ENCODE peak calls at places on chromosomes 1 and 21, in seven cellular contexts. One of them, this sample, is unnamed.

GRCh38 chr1:156874572-156874971 is 13.9 kb downstream of the NTRK1 start:
- DNase-seq in anterior cingulate cortex: no peak
- DNase-seq in GM19239: no peak
- DNase-seq in A172: no peak
- DNase-seq in amniotic stem cell: no peak
- DNase-seq in activated B cell treated with CpG ODN at 0.5 μM for 24 hours: no peak
- DNase-seq in endothelial cell of umbilical vein: no peak
- DNase-seq in this sample: no peak

GRCh38 chr1:36352141-36352909 is 28.9 kb upstream of the EVA1B start:
- DNase-seq in anterior cingulate cortex: no peak
- DNase-seq in A172: peak; percentile 73
- DNase-seq in GM19239: no peak
- DNase-seq in amniotic stem cell: no peak
- DNase-seq in endothelial cell of umbilical vein: peak; percentile 68
- DNase-seq in activated B cell treated with CpG ODN at 0.5 μM for 24 hours: no peak
- DNase-seq in this sample: no peak

GRCh38 chr1:8239306-8240023 is 78.4 kb upstream of the SLC45A1 start:
- DNase-seq in anterior cingulate cortex: no peak
- DNase-seq in activated B cell treated with CpG ODN at 0.5 μM for 24 hours: no peak
- DNase-seq in A172: peak; percentile 57
- DNase-seq in GM19239: no peak
- DNase-seq in endothelial cell of umbilical vein: no peak
- DNase-seq in amniotic stem cell: no peak
- DNase-seq in this sample: no peak

GRCh38 chr1:200035397-200035955 is 8.0 kb downstream of the NR5A2 start:
- DNase-seq in activated B cell treated with CpG ODN at 0.5 μM for 24 hours: no peak
- DNase-seq in GM19239: no peak
- DNase-seq in A172: no peak
- DNase-seq in anterior cingulate cortex: no peak
- DNase-seq in endothelial cell of umbilical vein: no peak
- DNase-seq in amniotic stem cell: no peak
- DNase-seq in this sample: no peak

GRCh38 chr1:43036457-43036827 is 77.8 kb upstream of the SLC2A1 start:
- DNase-seq in amniotic stem cell: no peak
- DNase-seq in endothelial cell of umbilical vein: no peak
- DNase-seq in GM19239: no peak
- DNase-seq in anterior cingulate cortex: no peak
- DNase-seq in activated B cell treated with CpG ODN at 0.5 μM for 24 hours: no peak
- DNase-seq in A172: no peak
- DNase-seq in this sample: no peak

GRCh38 chr21:39669485-39669884 is 56.7 kb downstream of the B3GALT5 start:
- DNase-seq in GM19239: no peak
- DNase-seq in amniotic stem cell: no peak
- DNase-seq in activated B cell treated with CpG ODN at 0.5 μM for 24 hours: no peak
- DNase-seq in anterior cingulate cortex: no peak
- DNase-seq in endothelial cell of umbilical vein: no peak
- DNase-seq in A172: no peak
- DNase-seq in this sample: no peak

GRCh38 chr1:214002472-214002871 is 14.7 kb downstream of the PROX1 start:
- DNase-seq in A172: peak; percentile 18
- DNase-seq in endothelial cell of umbilical vein: peak; percentile 95
- DNase-seq in anterior cingulate cortex: no peak
- DNase-seq in GM19239: no peak
- DNase-seq in amniotic stem cell: no peak
- DNase-seq in activated B cell treated with CpG ODN at 0.5 μM for 24 hours: no peak
- DNase-seq in this sample: no peak

GRCh38 chr1:192862271-192862670 is 53.4 kb downstream of the RGS2 start:
- DNase-seq in anterior cingulate cortex: no peak
- DNase-seq in amniotic stem cell: no peak
- DNase-seq in endothelial cell of umbilical vein: no peak
- DNase-seq in activated B cell treated with CpG ODN at 0.5 μM for 24 hours: no peak
- DNase-seq in A172: no peak
- DNase-seq in GM19239: no peak
- DNase-seq in this sample: no peak

GRCh38 chr1:52054496-52055065 is 410 bp downstream of the TXNDC12 start:
- DNase-seq in amniotic stem cell: no peak
- DNase-seq in A172: no peak
- DNase-seq in GM19239: no peak
- DNase-seq in anterior cingulate cortex: no peak
- DNase-seq in endothelial cell of umbilical vein: no peak
- DNase-seq in activated B cell treated with CpG ODN at 0.5 μM for 24 hours: no peak
- DNase-seq in this sample: no peak

GRCh38 chr1:238324465-238324864 is 433.7 kb upstream of the ZP4 start:
- DNase-seq in endothelial cell of umbilical vein: no peak
- DNase-seq in GM19239: no peak
- DNase-seq in A172: no peak
- DNase-seq in anterior cingulate cortex: no peak
- DNase-seq in amniotic stem cell: no peak
- DNase-seq in activated B cell treated with CpG ODN at 0.5 μM for 24 hours: no peak
- DNase-seq in this sample: no peak

GRCh38 chr1:201221201-201221846 is 30.7 kb downstream of the IGFN1 start:
- DNase-seq in GM19239: no peak
- DNase-seq in endothelial cell of umbilical vein: no peak
- DNase-seq in anterior cingulate cortex: no peak
- DNase-seq in activated B cell treated with CpG ODN at 0.5 μM for 24 hours: no peak
- DNase-seq in amniotic stem cell: no peak
- DNase-seq in A172: no peak
- DNase-seq in this sample: no peak

GRCh38 chr1:244199883-244200282 is 148.8 kb downstream of the ZBTB18 start:
- DNase-seq in A172: no peak
- DNase-seq in amniotic stem cell: no peak
- DNase-seq in GM19239: no peak
- DNase-seq in endothelial cell of umbilical vein: no peak
- DNase-seq in anterior cingulate cortex: no peak
- DNase-seq in activated B cell treated with CpG ODN at 0.5 μM for 24 hours: no peak
- DNase-seq in this sample: no peak

GRCh38 chr21:36923270-36923669 is 43.2 kb downstream of the HLCS start:
- DNase-seq in A172: no peak
- DNase-seq in GM19239: no peak
- DNase-seq in activated B cell treated with CpG ODN at 0.5 μM for 24 hours: no peak
- DNase-seq in amniotic stem cell: no peak
- DNase-seq in anterior cingulate cortex: no peak
- DNase-seq in endothelial cell of umbilical vein: no peak
- DNase-seq in this sample: no peak

GRCh38 chr1:68043443-68044090 is 6.9 kb downstream of the DIRAS3 start:
- DNase-seq in amniotic stem cell: no peak
- DNase-seq in GM19239: no peak
- DNase-seq in endothelial cell of umbilical vein: no peak
- DNase-seq in anterior cingulate cortex: no peak
- DNase-seq in A172: no peak
- DNase-seq in activated B cell treated with CpG ODN at 0.5 μM for 24 hours: no peak
- DNase-seq in this sample: no peak

GRCh38 chr1:59072017-59072947 is 224.6 kb upstream of the FGGY start:
- DNase-seq in activated B cell treated with CpG ODN at 0.5 μM for 24 hours: no peak
- DNase-seq in endothelial cell of umbilical vein: peak; percentile 80
- DNase-seq in A172: peak; percentile 39
- DNase-seq in GM19239: no peak
- DNase-seq in amniotic stem cell: no peak
- DNase-seq in anterior cingulate cortex: no peak
- DNase-seq in this sample: no peak

GRCh38 chr1:218529691-218530310 is 184.7 kb downstream of the TGFB2 start:
- DNase-seq in activated B cell treated with CpG ODN at 0.5 μM for 24 hours: no peak
- DNase-seq in endothelial cell of umbilical vein: no peak
- DNase-seq in anterior cingulate cortex: no peak
- DNase-seq in GM19239: no peak
- DNase-seq in A172: no peak
- DNase-seq in amniotic stem cell: no peak
- DNase-seq in this sample: no peak

GRCh38 chr1:228088586-228089498 is 6.3 kb downstream of the ARF1 start:
- DNase-seq in amniotic stem cell: no peak
- DNase-seq in endothelial cell of umbilical vein: no peak
- DNase-seq in activated B cell treated with CpG ODN at 0.5 μM for 24 hours: no peak
- DNase-seq in anterior cingulate cortex: no peak
- DNase-seq in GM19239: no peak
- DNase-seq in A172: no peak
- DNase-seq in this sample: no peak

GRCh38 chr1:47681735-47682134 is 243.9 kb downstream of the FOXD2 start:
- DNase-seq in GM19239: no peak
- DNase-seq in amniotic stem cell: no peak
- DNase-seq in activated B cell treated with CpG ODN at 0.5 μM for 24 hours: no peak
- DNase-seq in A172: no peak
- DNase-seq in endothelial cell of umbilical vein: no peak
- DNase-seq in anterior cingulate cortex: no peak
- DNase-seq in this sample: no peak

GRCh38 chr1:203797948-203798347 is 2.5 kb downstream of the ZBED6 start:
- DNase-seq in GM19239: no peak
- DNase-seq in amniotic stem cell: no peak
- DNase-seq in endothelial cell of umbilical vein: no peak
- DNase-seq in A172: no peak
- DNase-seq in anterior cingulate cortex: no peak
- DNase-seq in activated B cell treated with CpG ODN at 0.5 μM for 24 hours: no peak
- DNase-seq in this sample: no peak

GRCh38 chr1:58067082-58067481 is 479.4 kb downstream of the OMA1 start:
- DNase-seq in amniotic stem cell: no peak
- DNase-seq in A172: no peak
- DNase-seq in endothelial cell of umbilical vein: no peak
- DNase-seq in anterior cingulate cortex: no peak
- DNase-seq in GM19239: no peak
- DNase-seq in activated B cell treated with CpG ODN at 0.5 μM for 24 hours: no peak
- DNase-seq in this sample: no peak

GRCh38 chr1:10553124-10553523 is 78.4 kb downstream of the PEX14 start:
- DNase-seq in amniotic stem cell: no peak
- DNase-seq in A172: no peak
- DNase-seq in anterior cingulate cortex: no peak
- DNase-seq in activated B cell treated with CpG ODN at 0.5 μM for 24 hours: no peak
- DNase-seq in endothelial cell of umbilical vein: no peak
- DNase-seq in GM19239: no peak
- DNase-seq in this sample: no peak

GRCh38 chr1:214717323-214717722 is 114.3 kb downstream of the CENPF start:
- DNase-seq in GM19239: no peak
- DNase-seq in endothelial cell of umbilical vein: no peak
- DNase-seq in A172: no peak
- DNase-seq in anterior cingulate cortex: no peak
- DNase-seq in activated B cell treated with CpG ODN at 0.5 μM for 24 hours: no peak
- DNase-seq in amniotic stem cell: no peak
- DNase-seq in this sample: no peak

GRCh38 chr1:156717411-156717810 is 10.9 kb upstream of the METTL25B start:
- DNase-seq in GM19239: no peak
- DNase-seq in A172: no peak
- DNase-seq in activated B cell treated with CpG ODN at 0.5 μM for 24 hours: no peak
- DNase-seq in anterior cingulate cortex: no peak
- DNase-seq in amniotic stem cell: no peak
- DNase-seq in endothelial cell of umbilical vein: peak; percentile 21
- DNase-seq in this sample: no peak

GRCh38 chr1:44664730-44665370 is 9.4 kb downstream of the TMEM53 start:
- DNase-seq in amniotic stem cell: no peak
- DNase-seq in activated B cell treated with CpG ODN at 0.5 μM for 24 hours: no peak
- DNase-seq in endothelial cell of umbilical vein: no peak
- DNase-seq in A172: no peak
- DNase-seq in anterior cingulate cortex: no peak
- DNase-seq in GM19239: no peak
- DNase-seq in this sample: no peak

GRCh38 chr1:182143825-182144661 is 82.5 kb upstream of the ZNF648 start:
- DNase-seq in activated B cell treated with CpG ODN at 0.5 μM for 24 hours: no peak
- DNase-seq in GM19239: no peak
- DNase-seq in amniotic stem cell: peak; percentile 60
- DNase-seq in A172: no peak
- DNase-seq in endothelial cell of umbilical vein: peak; percentile 16
- DNase-seq in anterior cingulate cortex: peak; percentile 56
- DNase-seq in this sample: no peak

This sample was measured in frontal cortex.